ENCODE peak calls at places on chromosomes 2 and 18, in six cellular contexts. V, S, F, P, L and K are unnamed samples.

GRCh38 chr18:13051159-13051558 is 60.0 kb downstream of the CEP192 start:
- DNase-seq in V (no peak), S (no peak), F (no peak), P (no peak), L (peak; percentile 4), K (no peak)

GRCh38 chr2:67389788-67390187 is 7.3 kb upstream of the ETAA1 start:
- DNase-seq in V (peak; percentile 1), S (no peak), F (no peak), P (no peak), L (peak; percentile 15), K (no peak)

GRCh38 chr2:86229221-86229620 is 30.0 kb downstream of the MRPL35 start:
- DNase-seq in V (no peak), S (no peak), F (no peak), P (no peak), L (no peak), K (no peak)

GRCh38 chr2:689877-690510 is 12.8 kb upstream of the TMEM18 start:
- DNase-seq in V (no peak), S (no peak), F (no peak), P (no peak), L (no peak), K (no peak)

GRCh38 chr18:77129150-77129551 is 3.4 kb downstream of the MBP start:
- DNase-seq in V (no peak), S (peak; percentile 13), F (peak; percentile 61), P (no peak), L (peak; percentile 92), K (no peak)

GRCh38 chr18:21851327-21851961 is 110.9 kb downstream of the MIB1 start:
- DNase-seq in V (no peak), S (no peak), F (no peak), P (no peak), L (peak; percentile 45), K (no peak)

GRCh38 chr2:85750509-85751299 is 3.1 kb upstream of the ATOH8 start:
- DNase-seq in V (peak; percentile 80), S (peak; percentile 62), F (no peak), P (peak; percentile 30), L (peak; percentile 76), K (no peak)

GRCh38 chr2:203722411-203722810 is 16.0 kb downstream of the CD28 start:
- DNase-seq in V (no peak), S (no peak), F (no peak), P (no peak), L (peak; percentile 20), K (no peak)

GRCh38 chr2:225036431-225036830 is 5.8 kb downstream of the DOCK10 start:
- DNase-seq in V (no peak), S (no peak), F (no peak), P (no peak), L (no peak), K (no peak)

GRCh38 chr2:62467100-62467474 is 38.9 kb downstream of the TMEM17 start:
- DNase-seq in V (no peak), S (no peak), F (no peak), P (no peak), L (no peak), K (no peak)

GRCh38 chr2:208046686-208047085 is 21.4 kb upstream of the PLEKHM3 start:
- DNase-seq in V (no peak), S (no peak), F (no peak), P (no peak), L (peak; percentile 57), K (no peak)

GRCh38 chr2:196959750-196960392 is 33.4 kb upstream of the PGAP1 start:
- DNase-seq in V (no peak), S (no peak), F (no peak), P (no peak), L (peak; percentile 26), K (no peak)

GRCh38 chr2:39435974-39436591 is 1.0 kb downstream of the MAP4K3 start:
- DNase-seq in V (peak; percentile 44), S (no peak), F (peak; percentile 77), P (no peak), L (peak; percentile 61), K (no peak)

GRCh38 chr2:186255823-186256222 is 230.2 kb upstream of the ZC3H15 start:
- DNase-seq in V (no peak), S (no peak), F (no peak), P (no peak), L (no peak), K (no peak)

GRCh38 chr2:88669371-88670214 is 21.9 kb upstream of the RPIA start:
- DNase-seq in V (peak; percentile 32), S (no peak), F (no peak), P (no peak), L (peak; percentile 65), K (no peak)

GRCh38 chr2:98438190-98439133 is 6.2 kb upstream of the INPP4A start:
- DNase-seq in V (no peak), S (no peak), F (no peak), P (no peak), L (no peak), K (no peak)

GRCh38 chr2:147934881-147935280 is 85.7 kb downstream of the ORC4 start:
- DNase-seq in V (no peak), S (no peak), F (no peak), P (no peak), L (peak; percentile 22), K (no peak)

GRCh38 chr2:170324640-170325046 is 146.7 kb downstream of the MYO3B start:
- DNase-seq in V (peak; percentile 67), S (peak; percentile 32), F (no peak), P (no peak), L (peak; percentile 61), K (peak; percentile 12)

GRCh38 chr2:199219551-199219950 is 238.2 kb downstream of the SATB2 start:
- DNase-seq in V (no peak), S (no peak), F (no peak), P (no peak), L (no peak), K (no peak)

GRCh38 chr18:62325806-62326645 is 916 bp downstream of the TNFRSF11A start:
- DNase-seq in V (peak; percentile 52), S (peak; percentile 57), F (no peak), P (no peak), L (peak; percentile 48), K (no peak)

GRCh38 chr18:79400591-79401381 is 5.1 kb downstream of the NFATC1 start:
- DNase-seq in V (peak; percentile 34), S (no peak), F (peak; percentile 80), P (no peak), L (peak; percentile 43), K (no peak)

GRCh38 chr2:98795903-98796676 is 65.2 kb upstream of the MGAT4A start:
- DNase-seq in V (no peak), S (no peak), F (no peak), P (no peak), L (peak; percentile 15), K (no peak)

GRCh38 chr18:62988467-62988866 is 273.1 kb downstream of the PHLPP1 start:
- DNase-seq in V (no peak), S (no peak), F (no peak), P (no peak), L (no peak), K (no peak)

GRCh38 chr2:47088371-47089082 is 66.6 kb downstream of the STPG4 start:
- DNase-seq in V (no peak), S (no peak), F (no peak), P (no peak), L (no peak), K (no peak)
- H3K27ac ChIP-seq in V (peak overlapping the region; percentile 32), S (no peak overlapping the region), F (no peak overlapping the region), P (peak overlapping the region; percentile 46), L (no peak overlapping the region), K (no peak overlapping the region)

DNA sequence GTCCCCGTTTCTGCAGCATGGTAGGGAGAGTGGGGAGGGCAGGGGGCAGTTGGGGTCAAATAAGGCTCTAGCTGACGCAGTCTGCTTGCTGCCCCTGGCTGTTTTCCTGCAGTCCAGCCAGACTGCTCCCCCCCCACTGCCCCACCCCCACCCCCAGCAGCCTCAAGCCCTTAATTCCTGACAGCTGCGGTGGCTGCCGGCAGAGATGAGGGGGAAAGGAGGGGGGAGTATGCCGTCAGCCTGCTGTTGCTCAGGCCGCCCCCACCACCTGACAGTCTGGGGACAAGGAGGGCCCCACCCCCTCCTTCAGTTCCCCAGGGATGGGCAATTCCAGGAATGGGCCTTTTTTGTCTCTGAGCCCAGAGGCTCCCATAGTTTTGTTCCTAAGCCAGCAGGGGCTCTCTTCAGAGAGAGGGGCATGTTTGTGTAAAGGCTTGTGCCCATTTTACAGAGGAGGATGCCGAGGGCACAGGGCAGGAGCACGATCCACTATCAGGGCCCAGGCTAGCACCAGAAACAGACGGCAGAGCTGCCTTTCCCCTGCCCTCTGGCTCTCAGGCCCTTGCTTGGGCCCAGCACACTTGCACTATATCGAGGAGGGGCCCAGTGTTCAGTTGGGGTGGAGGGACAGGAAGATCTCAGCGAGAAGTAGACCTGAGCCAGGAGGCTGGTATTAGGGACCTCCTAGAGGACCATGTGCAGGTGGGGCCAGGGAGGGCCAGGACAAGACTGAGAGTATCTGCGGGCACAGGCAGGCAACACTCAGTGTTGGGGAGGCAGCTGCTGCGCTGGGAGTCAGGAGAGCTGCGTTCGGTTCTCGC is 1.5 kb upstream of the WNT10A start:
- DNase-seq in V (no peak), S (no peak), F (peak; percentile 59), P (no peak), L (no peak), K (no peak)
- H3K4me3 ChIP-seq in V (no peak overlapping the region), S (peak overlapping the region; percentile 53), F (no peak overlapping the region), P (no peak overlapping the region), L (no peak overlapping the region), K (no peak overlapping the region)

DNA sequence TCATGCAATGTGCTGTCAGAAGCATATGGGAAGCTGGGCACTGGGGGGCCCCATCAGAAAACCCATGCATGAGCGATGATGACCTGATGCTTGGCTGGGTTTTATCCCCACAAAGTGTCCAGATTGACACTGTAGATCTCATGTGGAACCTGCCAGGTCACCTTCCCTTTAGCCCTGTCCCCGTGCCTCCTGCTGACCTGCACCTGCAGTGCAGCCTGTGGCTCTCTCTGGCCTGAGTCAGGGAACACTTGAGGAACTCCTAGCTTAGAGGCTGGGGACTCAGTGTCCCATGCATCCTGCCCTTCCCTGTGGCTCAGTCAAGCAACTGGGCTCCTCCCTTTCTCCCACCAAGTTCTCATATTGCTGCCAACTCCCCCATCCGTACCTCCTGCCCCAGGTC is 57.7 kb downstream of the PDCL3 start:
- DNase-seq in V (no peak), S (no peak), F (no peak), P (no peak), L (no peak), K (no peak)
- H3K27ac ChIP-seq in V (no peak overlapping the region), S (no peak overlapping the region), F (no peak overlapping the region), P (no peak overlapping the region), L (no peak overlapping the region), K (no peak overlapping the region)

GRCh38 chr2:216539120-216539519 is 40.5 kb downstream of the RPL37A start:
- DNase-seq in V (no peak), S (no peak), F (no peak), P (no peak), L (no peak), K (no peak)

GRCh38 chr2:216536725-216537124 is 38.1 kb downstream of the RPL37A start:
- DNase-seq in V (peak; percentile 61), S (no peak), F (no peak), P (no peak), L (peak; percentile 62), K (no peak)

GRCh38 chr2:216535454-216535995 is 36.9 kb downstream of the RPL37A start:
- DNase-seq in V (no peak), S (no peak), F (peak; percentile 94), P (no peak), L (peak; percentile 91), K (no peak)

GRCh38 chr2:216538538-216538937 is 39.9 kb downstream of the RPL37A start:
- DNase-seq in V (no peak), S (no peak), F (no peak), P (no peak), L (no peak), K (no peak)

DNA sequence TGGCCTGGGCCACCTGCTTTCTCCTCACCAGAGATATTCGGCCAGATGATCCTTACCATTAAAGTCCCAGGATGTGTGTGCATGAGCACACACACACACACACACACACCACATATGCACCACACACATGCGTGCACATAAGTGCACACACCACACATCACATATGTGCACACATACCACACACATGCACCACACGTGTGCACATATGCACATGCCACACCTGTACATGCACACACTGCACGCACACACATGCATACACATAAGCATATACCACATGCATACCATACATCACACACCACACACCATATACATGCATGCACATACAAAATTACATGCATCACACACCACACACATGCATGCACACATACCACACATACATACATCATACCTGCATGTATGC is 38.7 kb downstream of the RPL37A start:
- DNase-seq in V (no peak), S (no peak), F (no peak), P (no peak), L (no peak), K (no peak)
- H3K4me3 ChIP-seq in V (no peak overlapping the region), S (no peak overlapping the region), F (no peak overlapping the region), P (no peak overlapping the region), L (no peak overlapping the region), K (peak overlapping the region; percentile 9)